ENCODE peak calls at places on chromosomes 16 and 17, in six cellular contexts. One of them, this sample, is unnamed.

GRCh38 chr16:19166500-19166899 is 1.5 kb upstream of the SYT17 start:
- DNase-seq in GM23338: no peak
- DNase-seq in GM12878: no peak
- DNase-seq in HepG2: no peak
- DNase-seq in WTC11: no peak
- DNase-seq in H1: no peak
- DNase-seq in this sample: no peak

GRCh38 chr17:77105706-77106105 is 35.1 kb upstream of the SEC14L1 start:
- DNase-seq in GM12878: no peak
- DNase-seq in WTC11: no peak
- DNase-seq in H1: no peak
- DNase-seq in GM23338: no peak
- DNase-seq in HepG2: no peak
- DNase-seq in this sample: no peak

GRCh38 chr17:33115957-33116680 is 124.5 kb downstream of the SPACA3 start:
- DNase-seq in WTC11: no peak
- DNase-seq in H1: no peak
- DNase-seq in HepG2: no peak
- DNase-seq in GM12878: no peak
- DNase-seq in GM23338: no peak
- DNase-seq in this sample: no peak

GRCh38 chr17:1714980-1715802 is 5.0 kb upstream of the TLCD2 start:
- DNase-seq in H1: no peak
- DNase-seq in GM23338: peak
- DNase-seq in WTC11: peak
- DNase-seq in HepG2: peak
- DNase-seq in GM12878: no peak
- DNase-seq in this sample: peak

GRCh38 chr16:48607056-48607825 is 2.7 kb downstream of the N4BP1 start:
- DNase-seq in HepG2: no peak
- DNase-seq in WTC11: no peak
- DNase-seq in GM23338: no peak
- DNase-seq in GM12878: no peak
- DNase-seq in H1: no peak
- DNase-seq in this sample: no peak

GRCh38 chr17:77245162-77245926 is 104.6 kb downstream of the SEC14L1 start:
- DNase-seq in WTC11: no peak
- DNase-seq in H1: no peak
- DNase-seq in GM23338: no peak
- DNase-seq in HepG2: no peak
- DNase-seq in GM12878: peak
- DNase-seq in this sample: no peak

GRCh38 chr17:9971991-9972390 is 66.9 kb upstream of the RCVRN start:
- DNase-seq in GM12878: no peak
- DNase-seq in H1: no peak
- DNase-seq in GM23338: no peak
- DNase-seq in WTC11: no peak
- DNase-seq in HepG2: no peak
- DNase-seq in this sample: no peak

GRCh38 chr16:3980311-3981111 is 100.0 kb upstream of the CREBBP start:
- DNase-seq in WTC11: no peak
- DNase-seq in HepG2: no peak
- DNase-seq in H1: no peak
- DNase-seq in GM12878: no peak
- DNase-seq in GM23338: no peak
- DNase-seq in this sample: no peak

GRCh38 chr17:48294193-48294909 is 135.7 kb downstream of the SKAP1 start:
- DNase-seq in WTC11: no peak
- DNase-seq in HepG2: no peak
- DNase-seq in H1: no peak
- DNase-seq in GM12878: no peak
- DNase-seq in GM23338: no peak
- DNase-seq in this sample: no peak

GRCh38 chr17:61520897-61521296 is 68.7 kb downstream of the TBX4 start:
- DNase-seq in HepG2: no peak
- DNase-seq in GM12878: no peak
- DNase-seq in H1: no peak
- DNase-seq in WTC11: no peak
- DNase-seq in GM23338: no peak
- DNase-seq in this sample: no peak

GRCh38 chr16:83995756-83996155 is 27.7 kb downstream of the NECAB2 start:
- DNase-seq in WTC11: peak
- DNase-seq in HepG2: no peak
- DNase-seq in GM12878: no peak
- DNase-seq in H1: no peak
- DNase-seq in GM23338: peak
- DNase-seq in this sample: peak
- TF ChIP-seq CREB1 in WTC11: no peak
- TF ChIP-seq CREB1 in HepG2: no peak
- TF ChIP-seq CREB1 in GM12878: no peak
- TF ChIP-seq CREB1 in H1: no peak
- TF ChIP-seq CREB1 in GM23338: no peak
- TF ChIP-seq CREB1 in this sample: no peak

DNA sequence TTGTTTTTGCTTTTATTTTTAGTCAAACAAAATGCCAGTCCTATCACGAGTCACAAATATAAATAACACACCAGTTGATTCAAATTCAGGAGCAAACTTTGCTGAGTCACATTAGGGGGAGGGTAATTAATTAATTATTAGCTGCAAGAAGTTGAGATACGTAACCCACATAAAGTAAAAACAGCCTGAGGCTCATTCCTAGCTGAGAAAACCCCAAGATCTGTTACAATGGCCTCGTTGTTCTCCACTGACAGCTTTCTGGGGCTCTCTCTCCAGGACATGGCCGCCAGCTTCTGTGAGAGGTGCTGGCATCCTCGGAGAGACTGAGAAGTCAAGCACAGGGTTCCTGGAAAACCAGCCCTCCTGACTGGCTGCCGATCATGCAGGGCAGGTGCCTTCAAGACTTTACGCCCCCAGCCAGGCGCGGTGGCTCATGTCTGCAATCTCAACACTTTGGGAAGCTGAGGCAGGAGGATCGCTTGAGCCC is 11.1 kb downstream of the RAB40B start:
- DNase-seq in H1: no peak
- DNase-seq in GM23338: no peak
- DNase-seq in WTC11: no peak
- DNase-seq in GM12878: peak
- DNase-seq in HepG2: no peak
- DNase-seq in this sample: no peak
- TF ChIP-seq CREB1 in H1: no peak
- TF ChIP-seq CREB1 in GM23338: no peak
- TF ChIP-seq CREB1 in WTC11: no peak
- TF ChIP-seq CREB1 in GM12878: no peak
- TF ChIP-seq CREB1 in HepG2: no peak
- TF ChIP-seq CREB1 in this sample: no peak

GRCh38 chr16:80466024-80466986 is 74.5 kb upstream of the DYNLRB2 start:
- DNase-seq in WTC11: peak
- DNase-seq in H1: peak
- DNase-seq in GM23338: peak
- DNase-seq in HepG2: peak
- DNase-seq in GM12878: peak
- DNase-seq in this sample: peak
- TF ChIP-seq CREB1 in WTC11: no peak
- TF ChIP-seq CREB1 in H1: no peak
- TF ChIP-seq CREB1 in GM23338: no peak
- TF ChIP-seq CREB1 in HepG2: no peak
- TF ChIP-seq CREB1 in GM12878: no peak
- TF ChIP-seq CREB1 in this sample: no peak

DNA sequence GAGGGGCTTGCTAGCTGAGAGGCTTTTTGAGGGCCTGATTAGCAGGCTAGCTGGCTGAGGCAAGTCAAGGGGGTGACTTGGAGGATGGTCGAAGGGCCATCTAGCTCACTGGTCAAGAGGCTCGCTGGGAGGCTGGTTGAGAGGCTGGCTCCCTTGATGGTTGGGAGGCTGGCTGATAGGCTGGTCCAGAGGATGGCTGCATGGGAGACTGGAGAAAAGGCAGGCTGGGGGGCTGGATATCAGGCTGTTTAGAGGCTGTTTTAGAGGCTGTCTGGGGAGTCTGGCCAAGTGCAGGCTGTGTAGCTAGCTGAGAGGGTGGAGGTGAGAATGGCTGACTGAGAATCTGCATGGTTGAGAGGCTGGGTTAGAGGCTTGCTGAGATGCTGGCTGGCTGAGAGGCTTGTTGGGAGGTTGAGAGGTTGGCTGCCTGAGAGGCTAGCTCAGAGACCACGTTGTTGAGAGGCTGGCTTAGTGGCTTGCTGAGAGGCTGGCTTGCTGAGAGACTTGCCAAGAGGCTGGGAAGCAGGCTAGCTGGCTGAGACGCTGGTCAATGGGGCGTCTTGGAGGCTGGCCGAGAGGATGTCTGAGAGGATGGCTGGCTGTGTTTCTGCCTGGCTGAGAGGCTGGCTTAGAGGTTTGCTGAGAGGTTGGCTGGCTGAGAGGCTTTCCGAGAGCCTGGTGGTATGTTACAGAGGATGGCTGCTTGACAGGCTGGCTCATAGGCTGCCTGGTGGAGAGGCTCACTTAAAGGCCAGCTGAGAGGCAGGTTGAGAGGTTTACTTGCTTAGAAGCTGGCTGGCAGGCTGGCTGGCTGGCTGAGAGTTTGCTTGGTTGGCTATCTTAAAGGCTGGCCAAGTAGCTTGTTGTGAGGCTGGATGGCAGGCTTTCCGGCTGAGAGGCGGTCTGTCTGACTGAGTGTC is 36.6 kb upstream of the ACSM2B start:
- DNase-seq in GM12878: no peak
- DNase-seq in WTC11: no peak
- DNase-seq in GM23338: no peak
- DNase-seq in H1: no peak
- DNase-seq in HepG2: no peak
- DNase-seq in this sample: no peak
- TF ChIP-seq CREB1 in GM12878: no peak
- TF ChIP-seq CREB1 in WTC11: no peak
- TF ChIP-seq CREB1 in GM23338: no peak
- TF ChIP-seq CREB1 in H1: no peak
- TF ChIP-seq CREB1 in HepG2: no peak
- TF ChIP-seq CREB1 in this sample: no peak

GRCh38 chr17:57559226-57559625 is 185.9 kb downstream of the CCDC182 start:
- DNase-seq in H1: no peak
- DNase-seq in GM23338: no peak
- DNase-seq in HepG2: no peak
- DNase-seq in WTC11: no peak
- DNase-seq in GM12878: no peak
- DNase-seq in this sample: no peak
- TF ChIP-seq CREB1 in H1: no peak
- TF ChIP-seq CREB1 in GM23338: no peak
- TF ChIP-seq CREB1 in HepG2: no peak
- TF ChIP-seq CREB1 in WTC11: no peak
- TF ChIP-seq CREB1 in GM12878: no peak
- TF ChIP-seq CREB1 in this sample: no peak

DNA sequence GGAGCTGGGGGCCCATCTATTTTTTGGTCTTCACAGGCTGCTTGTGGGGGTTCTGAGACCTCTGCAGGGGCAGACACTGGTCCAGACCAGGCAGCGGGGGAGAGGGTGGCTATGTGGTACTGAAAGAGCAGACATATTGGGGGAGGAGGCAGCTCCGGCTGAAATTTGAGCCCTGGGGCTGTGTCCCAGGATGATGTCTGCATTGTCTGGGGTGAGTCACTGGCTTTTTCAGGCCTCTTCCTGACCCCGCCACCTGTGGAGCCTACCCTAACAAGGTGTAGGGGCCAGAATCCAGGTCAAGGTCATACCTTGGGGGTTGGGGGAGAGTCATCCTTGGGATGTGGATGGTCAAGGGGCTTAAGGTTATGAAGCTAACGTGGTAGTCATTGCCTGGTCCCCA is 2.4 kb downstream of the CORO6 start:
- DNase-seq in GM12878: no peak
- DNase-seq in WTC11: peak
- DNase-seq in GM23338: peak
- DNase-seq in HepG2: no peak
- DNase-seq in H1: no peak
- DNase-seq in this sample: peak
- TF ChIP-seq CREB1 in GM12878: no peak
- TF ChIP-seq CREB1 in WTC11: no peak
- TF ChIP-seq CREB1 in GM23338: no peak
- TF ChIP-seq CREB1 in HepG2: no peak
- TF ChIP-seq CREB1 in H1: no peak
- TF ChIP-seq CREB1 in this sample: no peak